ENCODE peak calls at places on chromosomes 3 and 15, in four cellular contexts. E is heart left ventricle, L is AG04450, M is H9. N is an unnamed sample.
A peak's percentile ranks its signal among the peaks of the same experiment; 100 is the strongest.

GRCh38 chr3:157502916-157503620 is at the start of gene VEPH1:
- DNase-seq in M (peak; percentile 36), E (no peak), L (peak; percentile 26), N (no peak)

GRCh38 chr3:105730973-105731372 is 137.8 kb downstream of the CBLB start:
- DNase-seq in L (no peak), M (no peak), E (no peak), N (no peak)

GRCh38 chr3:111749171-111750170 is 109.6 kb upstream of the PHLDB2 start:
- DNase-seq in M (no peak), E (no peak), L (no peak), N (no peak)

GRCh38 chr15:92810418-92811138 is 89.5 kb upstream of the CHD2 start:
- DNase-seq in M (no peak), E (peak; percentile 75), L (no peak), N (peak; percentile 64)

GRCh38 chr3:6861989-6862879 is 1.3 kb downstream of the GRM7 start:
- DNase-seq in M (peak; percentile 37), L (no peak), E (no peak), N (no peak)

GRCh38 chr3:187186801-187187421 is 10.4 kb upstream of the RTP1 start:
- DNase-seq in L (peak; percentile 82), M (peak; percentile 47), E (peak; percentile 78), N (no peak)

GRCh38 chr3:188975612-188976314 is 196.0 kb upstream of the TPRG1 start:
- DNase-seq in L (no peak), E (no peak), M (no peak), N (no peak)

GRCh38 chr3:192636517-192637444 is 90.6 kb downstream of the FGF12 start:
- DNase-seq in M (no peak), E (peak; percentile 71), L (no peak), N (no peak)

GRCh38 chr15:39140060-39140604 is 440.7 kb upstream of the THBS1 start:
- DNase-seq in E (no peak), M (no peak), L (peak; percentile 95), N (no peak)

GRCh38 chr3:50271314-50272072 is 2.5 kb downstream of the SEMA3B start:
- DNase-seq in L (no peak), E (no peak), M (no peak), N (no peak)